ENCODE peak calls at places on chromosomes 7 and 10, in six cellular contexts. One of them, this sample, is unnamed.

GRCh38 chr7:90503379-90503778 is 33.9 kb downstream of the PTTG1IP2 start:
- DNase-seq in body of pancreas: no peak
- DNase-seq in stimulated activated CD8-positive, alpha-beta memory T cell treated with anti-CD3 and anti-CD28 coated beads, Interleukin-12 subunit alpha, Interleukin-12 subunit beta, amount 100 ng/mL, for 1 hour: no peak
- DNase-seq in K562: no peak
- DNase-seq in fibroblast of mammary gland: no peak
- DNase-seq in fibroblast of lung: no peak
- DNase-seq in this sample: no peak

GRCh38 chr10:104639595-104640338 is 1.3 kb upstream of the SORCS3 start:
- DNase-seq in fibroblast of mammary gland: no peak
- DNase-seq in body of pancreas: no peak
- DNase-seq in stimulated activated CD8-positive, alpha-beta memory T cell treated with anti-CD3 and anti-CD28 coated beads, Interleukin-12 subunit alpha, Interleukin-12 subunit beta, amount 100 ng/mL, for 1 hour: no peak
- DNase-seq in K562: no peak
- DNase-seq in fibroblast of lung: no peak
- DNase-seq in this sample: no peak

GRCh38 chr10:113895018-113895417 is 40.6 kb downstream of the NHLRC2 start:
- DNase-seq in fibroblast of mammary gland: peak
- DNase-seq in fibroblast of lung: peak
- DNase-seq in stimulated activated CD8-positive, alpha-beta memory T cell treated with anti-CD3 and anti-CD28 coated beads, Interleukin-12 subunit alpha, Interleukin-12 subunit beta, amount 100 ng/mL, for 1 hour: no peak
- DNase-seq in body of pancreas: no peak
- DNase-seq in K562: no peak
- DNase-seq in this sample: peak

GRCh38 chr7:99380823-99381663 is 6.5 kb downstream of the ARPC1B start:
- DNase-seq in stimulated activated CD8-positive, alpha-beta memory T cell treated with anti-CD3 and anti-CD28 coated beads, Interleukin-12 subunit alpha, Interleukin-12 subunit beta, amount 100 ng/mL, for 1 hour: peak
- DNase-seq in K562: no peak
- DNase-seq in fibroblast of lung: no peak
- DNase-seq in fibroblast of mammary gland: no peak
- DNase-seq in body of pancreas: no peak
- DNase-seq in this sample: no peak

GRCh38 chr10:59134302-59134701 is 42.1 kb upstream of the PHYHIPL start:
- DNase-seq in stimulated activated CD8-positive, alpha-beta memory T cell treated with anti-CD3 and anti-CD28 coated beads, Interleukin-12 subunit alpha, Interleukin-12 subunit beta, amount 100 ng/mL, for 1 hour: no peak
- DNase-seq in fibroblast of lung: no peak
- DNase-seq in fibroblast of mammary gland: no peak
- DNase-seq in body of pancreas: no peak
- DNase-seq in K562: no peak
- DNase-seq in this sample: no peak

GRCh38 chr10:6721480-6721879 is 141.4 kb upstream of the PRKCQ start:
- DNase-seq in stimulated activated CD8-positive, alpha-beta memory T cell treated with anti-CD3 and anti-CD28 coated beads, Interleukin-12 subunit alpha, Interleukin-12 subunit beta, amount 100 ng/mL, for 1 hour: no peak
- DNase-seq in K562: no peak
- DNase-seq in body of pancreas: peak
- DNase-seq in fibroblast of lung: peak
- DNase-seq in fibroblast of mammary gland: peak
- DNase-seq in this sample: peak

GRCh38 chr7:150949971-150950491 is 28.1 kb downstream of the KCNH2 start:
- DNase-seq in body of pancreas: peak
- DNase-seq in fibroblast of mammary gland: no peak
- DNase-seq in fibroblast of lung: no peak
- DNase-seq in stimulated activated CD8-positive, alpha-beta memory T cell treated with anti-CD3 and anti-CD28 coated beads, Interleukin-12 subunit alpha, Interleukin-12 subunit beta, amount 100 ng/mL, for 1 hour: no peak
- DNase-seq in K562: no peak
- DNase-seq in this sample: no peak

GRCh38 chr7:148503900-148504487 is 86.6 kb upstream of the C7orf33 start:
- DNase-seq in fibroblast of lung: peak
- DNase-seq in body of pancreas: no peak
- DNase-seq in fibroblast of mammary gland: peak
- DNase-seq in stimulated activated CD8-positive, alpha-beta memory T cell treated with anti-CD3 and anti-CD28 coated beads, Interleukin-12 subunit alpha, Interleukin-12 subunit beta, amount 100 ng/mL, for 1 hour: no peak
- DNase-seq in K562: peak
- DNase-seq in this sample: peak

This sample was measured in AG10803.